ENCODE peak calls at places on chromosomes 16 and 17, in nine cellular contexts. X, W, P, G, O, M, R, L and J are unnamed samples.

GRCh38 chr17:76575570-76575969 is 10.1 kb downstream of the ST6GALNAC2 start:
- DNase-seq in M (no peak), X (no peak), O (no peak), W (no peak), R (no peak), P (no peak), L (no peak), G (no peak), J (no peak)

GRCh38 chr17:37386462-37386861 is 10.7 kb downstream of the C17orf78 start:
- DNase-seq in R (no peak), W (no peak), G (no peak), M (no peak), O (no peak), P (no peak), X (no peak), L (no peak), J (no peak)

GRCh38 chr17:63996430-63997182 is 1.5 kb upstream of the PRR29 start:
- DNase-seq in X (no peak), R (no peak), G (no peak), W (peak; percentile 54), M (no peak), L (no peak), O (no peak), P (no peak), J (no peak)

GRCh38 chr17:41691031-41691777 is 2.5 kb downstream of the EIF1 start:
- DNase-seq in X (peak; percentile 16), R (no peak), L (no peak), O (no peak), P (no peak), M (no peak), G (peak; percentile 2), W (no peak), J (no peak)

GRCh38 chr16:55051571-55051970 is 120.9 kb downstream of the IRX5 start:
- DNase-seq in X (no peak), L (no peak), M (no peak), G (no peak), O (no peak), P (no peak), W (peak; percentile 36), R (no peak), J (no peak)

GRCh38 chr16:9489823-9490467 is 398.5 kb downstream of the HAPSTR1 start:
- DNase-seq in M (no peak), L (no peak), X (no peak), O (peak; percentile 8), W (no peak), P (no peak), G (no peak), R (no peak), J (no peak)

GRCh38 chr17:35745749-35746320 is 7.2 kb downstream of the GAS2L2 start:
- DNase-seq in X (no peak), L (no peak), O (no peak), R (peak; percentile 18), G (no peak), P (no peak), W (no peak), M (no peak), J (no peak)

GRCh38 chr16:24820522-24820921 is 25.2 kb upstream of the SLC5A11 start:
- DNase-seq in W (no peak), G (peak; percentile 44), L (no peak), M (no peak), R (no peak), O (no peak), X (peak; percentile 5), P (no peak), J (no peak)

GRCh38 chr16:81099958-81100357 is 3.8 kb upstream of the GCSH start:
- DNase-seq in O (no peak), L (no peak), G (no peak), M (no peak), X (no peak), R (no peak), P (no peak), W (no peak), J (no peak)

GRCh38 chr16:30485818-30486436 is 13.4 kb downstream of the ITGAL start:
- DNase-seq in W (no peak), M (no peak), G (peak; percentile 41), L (no peak), X (peak; percentile 18), O (no peak), P (no peak), R (no peak), J (no peak)

GRCh38 chr17:16932611-16933010 is 39.3 kb downstream of the TNFRSF13B start:
- DNase-seq in P (no peak), R (no peak), M (no peak), W (no peak), O (no peak), G (no peak), L (no peak), X (no peak), J (no peak)

GRCh38 chr16:86285421-86285820 is 224.9 kb upstream of the FOXF1 start:
- DNase-seq in O (no peak), L (no peak), X (no peak), P (no peak), M (no peak), R (no peak), W (peak; percentile 60), G (no peak), J (no peak)

GRCh38 chr16:12215302-12216105 is 239.0 kb downstream of the SNX29 start:
- DNase-seq in R (no peak), X (no peak), G (no peak), L (no peak), O (no peak), W (no peak), M (no peak), P (no peak), J (no peak)

GRCh38 chr17:62627219-62627903 is at the start of gene MRC2:
- DNase-seq in L (peak; percentile 39), G (peak; percentile 82), O (peak; percentile 84), W (peak; percentile 92), R (peak; percentile 77), P (no peak), M (peak; percentile 30), X (peak; percentile 85), J (peak; percentile 61)

GRCh38 chr17:15092762-15093161 is 172.4 kb downstream of the PMP22 start:
- DNase-seq in O (no peak), R (no peak), G (peak; percentile 28), L (no peak), P (no peak), X (no peak), M (no peak), W (no peak), J (peak; percentile 82)

GRCh38 chr17:10357768-10358167 is 15.0 kb downstream of the MYH13 start:
- DNase-seq in R (peak; percentile 55), P (no peak), G (no peak), O (peak; percentile 31), X (no peak), M (no peak), W (no peak), L (no peak), J (no peak)

GRCh38 chr17:78375401-78376079 is 2.9 kb upstream of the PGS1 start:
- DNase-seq in O (peak; percentile 60), R (no peak), X (peak; percentile 96), G (peak; percentile 98), M (peak; percentile 88), L (no peak), P (no peak), W (peak; percentile 85), J (peak; percentile 92)

GRCh38 chr17:603405-604193 is 111.0 kb downstream of the VPS53 start:
- DNase-seq in O (no peak), R (no peak), W (peak; percentile 2), G (peak; percentile 56), P (no peak), L (no peak), X (no peak), M (no peak), J (no peak)

GRCh38 chr16:457732-458400 is 32.4 kb downstream of the RAB11FIP3 start:
- DNase-seq in W (no peak), L (no peak), X (peak; percentile 53), G (no peak), M (no peak), P (no peak), O (peak; percentile 57), R (no peak), J (no peak)

GRCh38 chr16:4202615-4203014 is 39.3 kb downstream of the SRL start:
- DNase-seq in O (no peak), X (no peak), R (no peak), M (no peak), P (no peak), W (no peak), G (no peak), L (no peak), J (no peak)
- TF ChIP-seq CTCF in O (no peak), X (no peak), R (no peak), M (no peak), P (no peak), W (no peak), G (no peak), L (no peak), J (no peak)

GRCh38 chr16:35798885-35799426 is 2339.5 kb downstream of the TP53TG3F start:
- DNase-seq in W (peak; percentile 83), M (no peak), L (no peak), O (peak; percentile 5), R (no peak), X (no peak), G (no peak), P (no peak), J (peak; percentile 22)
- TF ChIP-seq CTCF in W (no peak), M (no peak), L (no peak), O (no peak), R (no peak), X (no peak), G (no peak), P (no peak), J (no peak)

GRCh38 chr16:51121009-51121347 is 30.1 kb downstream of the SALL1 start:
- DNase-seq in P (no peak), O (no peak), W (no peak), X (no peak), M (no peak), R (no peak), L (no peak), G (no peak), J (no peak)
- TF ChIP-seq CTCF in P (no peak), O (no peak), W (no peak), X (no peak), M (no peak), R (no peak), L (no peak), G (no peak), J (no peak)

DNA sequence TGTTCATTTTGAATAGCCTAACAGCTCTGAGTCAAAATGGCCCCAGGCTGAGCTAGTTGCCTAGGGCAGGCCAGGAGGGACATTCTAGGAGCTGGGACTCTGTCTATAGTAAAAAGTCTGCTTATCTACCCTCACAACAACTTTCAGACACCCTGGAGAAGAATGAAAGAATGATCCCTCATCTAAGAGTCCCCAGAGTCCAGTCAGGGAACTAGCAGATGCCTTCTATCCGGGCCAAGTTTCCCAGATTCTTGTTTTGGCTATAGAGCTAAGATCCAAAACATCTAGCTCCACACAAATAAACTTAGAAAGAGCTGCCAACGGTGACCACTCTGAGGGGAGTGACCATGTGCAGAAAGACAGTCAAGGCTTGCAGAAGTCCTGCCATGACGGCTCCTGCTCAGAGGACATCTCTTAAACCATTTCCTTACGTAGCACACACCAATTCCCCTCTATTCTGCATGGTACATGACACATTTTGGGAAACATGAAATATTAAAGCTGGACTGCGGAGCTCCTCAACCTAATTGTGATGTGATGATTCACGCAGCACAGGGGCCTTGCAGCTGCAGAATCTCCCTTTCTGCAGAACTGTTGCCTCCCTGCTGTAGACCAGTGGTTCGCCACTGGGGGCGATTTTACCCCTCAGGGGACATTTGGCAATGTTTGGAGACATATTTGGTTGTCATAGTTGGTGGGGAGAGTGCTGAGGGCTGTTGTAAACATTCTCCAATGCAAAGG is 24.2 kb downstream of the FAM20A start:
- DNase-seq in O (no peak), M (peak; percentile 10), L (no peak), P (no peak), R (no peak), X (peak; percentile 88), G (peak; percentile 25), W (no peak), J (no peak)
- TF ChIP-seq CTCF in O (no peak), M (peak; percentile 37), L (no peak), P (no peak), R (no peak), X (peak; percentile 37), G (no peak), W (no peak), J (no peak)